ENCODE peak calls at places on chromosomes 1 and 21, in seven cellular contexts. W is dermis blood vessel endothelial cell, Z is GM12865, P is IMR-90, N is DMS153, A is GM10248, Y is left lung. G is an unnamed sample.
A peak's percentile ranks its signal among the peaks of the same experiment; 100 is the strongest.

GRCh38 chr1:118978914-118979701 is 9.0 kb downstream of the TBX15 start:
- DNase-seq in W (no peak), Z (no peak), P (no peak), N (no peak), A (no peak), Y (no peak), G (no peak)

GRCh38 chr1:93436496-93436895 is 11.4 kb upstream of the FNBP1L start:
- DNase-seq in W (no peak), Z (no peak), P (no peak), N (no peak), A (no peak), Y (no peak), G (no peak)

GRCh38 chr21:45154511-45155508 is 80.4 kb downstream of the ADARB1 start:
- DNase-seq in W (peak; percentile 29), Z (no peak), P (peak; percentile 87), N (peak; percentile 12), A (no peak), Y (no peak), G (no peak)

GRCh38 chr1:110565565-110565964 is 40.6 kb downstream of the KCNA2 start:
- DNase-seq in W (no peak), Z (no peak), P (no peak), N (no peak), A (no peak), Y (no peak), G (no peak)

GRCh38 chr1:11042065-11042464 is 5.0 kb downstream of the MASP2 start:
- DNase-seq in W (no peak), Z (no peak), P (no peak), N (no peak), A (no peak), Y (no peak), G (no peak)

GRCh38 chr1:15519625-15520024 is 4.4 kb downstream of the CASP9 start:
- DNase-seq in W (no peak), Z (no peak), P (no peak), N (no peak), A (no peak), Y (no peak), G (no peak)

GRCh38 chr1:30793209-30793608 is 35.6 kb upstream of the LAPTM5 start:
- DNase-seq in W (no peak), Z (no peak), P (no peak), N (no peak), A (no peak), Y (no peak), G (no peak)

GRCh38 chr1:61450454-61451213 is 274.3 kb downstream of the TM2D1 start:
- DNase-seq in W (peak; percentile 74), Z (no peak), P (no peak), N (no peak), A (no peak), Y (no peak), G (no peak)

GRCh38 chr21:26732442-26733221 is 112.6 kb downstream of the ADAMTS1 start:
- DNase-seq in W (peak; percentile 67), Z (peak; percentile 32), P (peak; percentile 57), N (no peak), A (no peak), Y (no peak), G (no peak)

GRCh38 chr1:51284487-51284954 is 45.8 kb downstream of the TTC39A start:
- DNase-seq in W (peak; percentile 90), Z (peak; percentile 60), P (peak; percentile 48), N (peak; percentile 67), A (no peak), Y (no peak), G (no peak)

GRCh38 chr21:14361958-14362357 is 21.0 kb downstream of the HSPA13 start:
- DNase-seq in W (no peak), Z (no peak), P (no peak), N (no peak), A (no peak), Y (no peak), G (no peak)

GRCh38 chr21:46189213-46189958 is 5.1 kb upstream of the SPATC1L start:
- DNase-seq in W (peak; percentile 59), Z (no peak), P (peak; percentile 58), N (no peak), A (no peak), Y (no peak), G (no peak)

GRCh38 chr1:97365026-97365425 is 555.8 kb downstream of the DPYD start:
- DNase-seq in W (no peak), Z (no peak), P (peak; percentile 46), N (no peak), A (no peak), Y (no peak), G (no peak)

GRCh38 chr1:23590058-23590783 is 30.9 kb upstream of the ID3 start:
- DNase-seq in W (no peak), Z (peak; percentile 72), P (peak; percentile 40), N (no peak), A (peak; percentile 72), Y (no peak), G (no peak)

GRCh38 chr1:109906160-109906838 is 4.3 kb upstream of the CSF1 start:
- DNase-seq in W (peak; percentile 26), Z (peak; percentile 82), P (no peak), N (no peak), A (peak; percentile 89), Y (no peak), G (no peak)

GRCh38 chr1:20590313-20590777 is 1.4 kb downstream of the CDA start:
- DNase-seq in W (no peak), Z (no peak), P (peak; percentile 67), N (no peak), A (no peak), Y (no peak), G (no peak)

GRCh38 chr1:57440096-57440495 is 16.2 kb upstream of the DAB1 start:
- DNase-seq in W (no peak), Z (no peak), P (no peak), N (no peak), A (no peak), Y (no peak), G (no peak)

GRCh38 chr1:202671388-202671787 is 38.9 kb downstream of the SYT2 start:
- DNase-seq in W (no peak), Z (no peak), P (no peak), N (peak; percentile 73), A (no peak), Y (no peak), G (no peak)

GRCh38 chr21:34644815-34645214 is 24.0 kb upstream of the CLIC6 start:
- DNase-seq in W (no peak), Z (no peak), P (no peak), N (no peak), A (no peak), Y (no peak), G (no peak)

GRCh38 chr21:22544747-22545146 is 1546.5 kb downstream of the NCAM2 start:
- DNase-seq in W (no peak), Z (no peak), P (no peak), N (no peak), A (no peak), Y (no peak), G (no peak)

GRCh38 chr1:154157520-154158306 is 2.8 kb upstream of the NUP210L start:
- DNase-seq in W (no peak), Z (peak; percentile 88), P (peak; percentile 31), N (peak; percentile 11), A (peak; percentile 79), Y (no peak), G (no peak)

GRCh38 chr1:186536272-186536905 is 75.5 kb upstream of the PDC start:
- DNase-seq in W (no peak), Z (no peak), P (peak; percentile 10), N (no peak), A (no peak), Y (no peak), G (no peak)

GRCh38 chr1:111988743-111989453 is 570 bp downstream of the KCND3 start:
- DNase-seq in W (no peak), Z (no peak), P (no peak), N (peak; percentile 6), A (no peak), Y (peak; percentile 80), G (no peak)

GRCh38 chr1:78687315-78687714 is 37.7 kb downstream of the IFI44 start:
- DNase-seq in W (no peak), Z (no peak), P (no peak), N (no peak), A (no peak), Y (no peak), G (no peak)

GRCh38 chr1:35810096-35810860 is 2.5 kb downstream of the AGO4 start:
- DNase-seq in W (peak; percentile 10), Z (no peak), P (peak; percentile 61), N (no peak), A (no peak), Y (no peak), G (no peak)

GRCh38 chr1:115771847-115772457 is 3.4 kb upstream of the CASQ2 start:
- DNase-seq in W (peak; percentile 80), Z (peak; percentile 81), P (peak; percentile 80), N (peak; percentile 85), A (peak; percentile 68), Y (no peak), G (peak; percentile 21)

GRCh38 chr21:36079010-36079649 is 9.3 kb downstream of the CBR1 start:
- DNase-seq in W (no peak), Z (peak; percentile 46), P (no peak), N (no peak), A (peak; percentile 32), Y (no peak), G (no peak)

GRCh38 chr21:45295576-45296365 is 8.1 kb upstream of the POFUT2 start:
- DNase-seq in W (no peak), Z (no peak), P (peak; percentile 91), N (no peak), A (no peak), Y (no peak), G (no peak)

GRCh38 chr21:36904093-36904666 is 62.3 kb downstream of the HLCS start:
- DNase-seq in W (no peak), Z (no peak), P (no peak), N (no peak), A (no peak), Y (no peak), G (no peak)

GRCh38 chr1:222370911-222371717 is 176.8 kb downstream of the HHIPL2 start:
- DNase-seq in W (no peak), Z (no peak), P (peak; percentile 99), N (no peak), A (no peak), Y (no peak), G (no peak)

GRCh38 chr21:32524010-32524719 is 61.2 kb downstream of the TCP10L start:
- DNase-seq in W (peak; percentile 99), Z (no peak), P (peak; percentile 83), N (no peak), A (no peak), Y (no peak), G (no peak)

GRCh38 chr1:167860231-167860923 is 53.6 kb downstream of the ADCY10 start:
- DNase-seq in W (no peak), Z (no peak), P (peak; percentile 69), N (no peak), A (no peak), Y (no peak), G (no peak)

GRCh38 chr21:45325206-45326168 is 37.8 kb upstream of the POFUT2 start:
- DNase-seq in W (no peak), Z (no peak), P (no peak), N (no peak), A (no peak), Y (peak; percentile 70), G (no peak)

G was measured in thoracic aorta.